ENCODE peak calls at places on chromosomes 12 and 14, in six cellular contexts. J is IMR-90, E is mesendoderm, O is H1, P is neuronal stem cell, Z is trophoblast cell. S is an unnamed sample. For H3K79me1, the result is how much of the 10 kb centered on the place peaks cover.

GRCh38 chr12:113130457-113131135 is 5.0 kb downstream of the RASAL1 start:
- DNase-seq in J (no peak), E (peak), O (peak), P (no peak), Z (no peak), S (no peak)

GRCh38 chr12:30461011-30461670 is 234.5 kb downstream of the IPO8 start:
- DNase-seq in J (no peak), E (no peak), O (no peak), P (no peak), Z (no peak), S (no peak)

GRCh38 chr14:83568141-83568540 is 1961.8 kb upstream of the FLRT2 start:
- DNase-seq in J (peak), E (no peak), O (no peak), P (no peak), Z (no peak), S (no peak)

GRCh38 chr14:67187210-67187609 is 2.0 kb upstream of the GARIN2 start:
- DNase-seq in J (peak), E (peak), O (no peak), P (no peak), Z (peak), S (peak)

GRCh38 chr12:131795688-131796410 is 32.3 kb upstream of the MMP17 start:
- DNase-seq in J (no peak), E (peak), O (peak), P (no peak), Z (peak), S (no peak)

GRCh38 chr12:104751594-104751993 is 206.5 kb downstream of the SLC41A2 start:
- DNase-seq in J (no peak), E (no peak), O (no peak), P (no peak), Z (no peak), S (no peak)

GRCh38 chr14:67680121-67680602 is 5.7 kb upstream of the VTI1B start:
- DNase-seq in J (peak), E (no peak), O (no peak), P (no peak), Z (peak), S (peak)

GRCh38 chr12:69898236-69898635 is 73.2 kb downstream of the MYRFL start:
- DNase-seq in J (peak), E (no peak), O (no peak), P (no peak), Z (peak), S (peak)

GRCh38 chr12:95328708-95329107 is 111.1 kb downstream of the VEZT start:
- DNase-seq in J (no peak), E (no peak), O (no peak), P (no peak), Z (no peak), S (no peak)

GRCh38 chr14:99522457-99522891 is 41.3 kb downstream of the CCNK start:
- DNase-seq in J (peak), E (peak), O (no peak), P (no peak), Z (no peak), S (peak)

GRCh38 chr12:28108599-28108998 is 81.7 kb upstream of the CCDC91 start:
- DNase-seq in J (no peak), E (no peak), O (no peak), P (no peak), Z (no peak), S (no peak)

GRCh38 chr12:105294886-105295479 is 35.5 kb upstream of the C12orf75 start:
- DNase-seq in J (no peak), E (no peak), O (no peak), P (no peak), Z (peak), S (no peak)

GRCh38 chr14:61927521-61927920 is 165.3 kb downstream of the SNAPC1 start:
- DNase-seq in J (peak), E (peak), O (no peak), P (no peak), Z (peak), S (peak)

GRCh38 chr12:3256103-3256551 is 178.9 kb downstream of the TSPAN9 start:
- DNase-seq in J (no peak), E (peak), O (no peak), P (no peak), Z (no peak), S (no peak)

GRCh38 chr12:15477761-15478160 is 155.5 kb downstream of the PTPRO start:
- DNase-seq in J (no peak), E (no peak), O (no peak), P (no peak), Z (no peak), S (no peak)

GRCh38 chr12:67721216-67721615 is 72.7 kb downstream of the DYRK2 start:
- DNase-seq in J (no peak), E (no peak), O (no peak), P (no peak), Z (no peak), S (peak)

GRCh38 chr14:24150993-24151392 is 3.7 kb downstream of the RNF31 start:
- DNase-seq in J (no peak), E (no peak), O (no peak), P (no peak), Z (no peak), S (no peak)

GRCh38 chr12:4962539-4963486 is 53.1 kb downstream of the KCNA1 start:
- DNase-seq in J (no peak), E (peak), O (no peak), P (no peak), Z (peak), S (no peak)

GRCh38 chr12:57893460-57894353 is 47.2 kb upstream of the CTDSP2 start:
- DNase-seq in J (peak), E (peak), O (no peak), P (no peak), Z (peak), S (peak)

GRCh38 chr12:20426191-20426590 is 57.9 kb downstream of the PDE3A start:
- DNase-seq in J (no peak), E (no peak), O (no peak), P (no peak), Z (no peak), S (no peak)

GRCh38 chr14:98292191-98292590 is 979.8 kb downstream of the BCL11B start:
- DNase-seq in J (no peak), E (no peak), O (no peak), P (no peak), Z (no peak), S (no peak)

GRCh38 chr14:97846156-97846555 is 1049.0 kb downstream of the VRK1 start:
- DNase-seq in J (no peak), E (no peak), O (no peak), P (no peak), Z (no peak), S (no peak)

GRCh38 chr12:40714636-40715035 is 22.4 kb downstream of the CNTN1 start:
- DNase-seq in J (no peak), E (no peak), O (no peak), P (no peak), Z (no peak), S (no peak)

GRCh38 chr14:24243336-24243836 is 963 bp upstream of the TINF2 start:
- DNase-seq in J (no peak), E (peak), O (no peak), P (peak), Z (peak), S (no peak)

GRCh38 chr14:24162083-24162482 is 1.0 kb downstream of the IRF9 start:
- DNase-seq in J (peak), E (no peak), O (no peak), P (no peak), Z (no peak), S (peak)

GRCh38 chr12:116922194-116922897 is 11.6 kb downstream of the FBXW8 start:
- DNase-seq in J (peak), E (no peak), O (no peak), P (no peak), Z (no peak), S (no peak)

GRCh38 chr12:4855121-4855924 is 54.4 kb upstream of the KCNA1 start:
- DNase-seq in J (peak), E (peak), O (peak), P (peak), Z (peak), S (peak)

GRCh38 chr14:92632546-92633273 is 115.7 kb downstream of the LGMN start:
- DNase-seq in J (no peak), E (no peak), O (no peak), P (no peak), Z (no peak), S (no peak)

DNA sequence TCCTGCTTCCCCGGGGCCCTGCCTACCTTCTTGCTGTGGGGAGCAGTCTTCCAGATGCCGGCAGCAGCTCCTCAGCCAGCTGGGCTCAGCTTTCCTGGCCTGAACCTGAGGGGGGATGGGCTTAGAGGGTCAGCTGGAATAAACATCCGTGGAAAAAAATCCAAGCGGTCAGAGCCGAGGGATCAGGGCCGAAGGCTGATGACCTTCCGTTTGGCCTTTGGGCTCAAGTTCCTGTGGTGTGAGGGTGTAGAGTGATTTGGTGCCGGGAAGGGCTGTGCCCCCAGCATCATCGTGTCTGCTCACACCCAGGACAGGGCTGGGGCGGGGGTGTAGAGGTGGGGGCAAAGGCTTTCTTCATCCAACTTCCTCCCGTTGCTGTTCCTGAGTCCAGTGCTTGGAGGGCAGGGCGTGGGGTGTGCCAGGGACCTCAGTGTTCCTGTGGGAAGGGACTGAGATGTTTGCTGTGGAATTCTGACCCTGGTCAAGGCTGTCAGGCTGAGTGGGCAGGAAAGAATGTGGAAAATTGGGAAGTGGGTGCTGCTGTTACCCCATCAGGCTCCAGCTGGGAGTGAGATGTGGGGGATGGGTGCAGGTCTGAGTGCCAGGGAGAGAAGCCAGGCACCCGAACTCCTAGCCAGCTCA is 2.6 kb downstream of the SMIM41 start:
- DNase-seq in J (peak), E (no peak), O (no peak), P (no peak), Z (no peak), S (peak)
- H3K4me3 ChIP-seq in J (no peak), E (no peak), O (no peak), P (no peak), Z (no peak), S (no peak)

DNA sequence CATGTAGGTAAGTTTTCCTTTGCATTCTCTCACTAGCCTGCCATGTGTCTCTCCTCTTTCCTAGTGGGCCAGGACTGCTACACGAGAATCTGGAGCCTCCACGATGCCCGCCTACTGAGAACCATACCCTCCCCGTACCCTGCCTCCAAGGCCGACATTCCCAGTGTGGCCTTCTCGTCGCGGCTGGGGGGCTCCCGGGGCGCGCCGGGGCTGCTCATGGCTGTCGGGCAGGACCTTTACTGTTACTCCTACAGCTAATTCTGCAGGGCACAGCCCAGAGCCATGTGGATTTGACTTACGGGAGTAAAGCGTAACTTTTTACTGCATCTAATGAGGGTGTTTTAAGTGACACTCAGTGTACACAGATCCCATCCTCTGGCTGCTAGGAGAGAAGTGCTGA is 32.3 kb downstream of the DCAF4 start:
- DNase-seq in J (no peak), E (no peak), O (no peak), P (no peak), Z (no peak), S (no peak)
- H3K79me1 ChIP-seq in J (under half), E (under half), O (under half), P (under half), Z (under half), S (under half)

GRCh38 chr12:111398530-111398929 is 7.2 kb upstream of the SH2B3 start:
- DNase-seq in J (no peak), E (no peak), O (no peak), P (no peak), Z (peak), S (peak)

GRCh38 chr12:111394480-111394879 is 11.2 kb upstream of the SH2B3 start:
- DNase-seq in J (no peak), E (no peak), O (no peak), P (no peak), Z (no peak), S (no peak)

GRCh38 chr12:111393700-111394275 is 11.9 kb upstream of the SH2B3 start:
- DNase-seq in J (peak), E (no peak), O (no peak), P (no peak), Z (peak), S (peak)

GRCh38 chr12:111395557-111396187 is 10.1 kb upstream of the SH2B3 start:
- DNase-seq in J (no peak), E (no peak), O (no peak), P (no peak), Z (no peak), S (no peak)

DNA sequence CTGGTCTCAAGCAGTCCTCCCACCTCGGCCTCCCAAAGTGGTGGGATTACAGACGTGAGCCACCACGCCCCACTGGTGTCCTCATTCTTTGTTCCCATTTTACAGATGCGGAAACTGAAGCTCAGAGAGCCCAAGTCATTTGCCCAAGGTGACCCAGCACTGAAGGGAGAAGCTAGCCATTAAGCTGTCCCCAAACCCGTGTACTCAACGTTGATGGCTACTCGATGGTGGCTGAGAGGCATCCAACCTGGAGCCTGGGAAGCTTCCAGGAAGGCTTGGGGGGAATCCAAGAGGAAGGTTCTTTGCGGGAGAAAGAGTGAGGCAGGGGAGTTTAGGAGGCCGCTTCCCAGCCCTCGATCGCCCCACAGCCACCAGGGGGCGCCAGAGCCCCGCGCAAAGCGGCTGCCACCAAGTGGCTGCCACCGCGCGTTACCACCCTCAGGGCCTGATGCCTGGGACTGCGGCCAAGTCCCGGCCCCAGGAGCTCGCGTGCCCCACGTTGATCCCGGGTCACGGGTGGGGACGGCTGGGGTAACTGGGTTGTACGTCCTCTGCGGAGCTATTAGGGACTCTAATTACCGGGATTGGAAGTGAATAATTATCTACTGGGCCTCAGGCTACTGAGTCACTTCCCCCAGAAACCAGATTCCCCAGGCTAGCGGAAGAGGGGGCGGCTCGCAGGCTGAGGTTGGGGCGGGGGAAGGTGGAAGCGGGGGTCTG is 8.8 kb upstream of the SH2B3 start:
- DNase-seq in J (peak), E (peak), O (peak), P (peak), Z (peak), S (peak)
- H3K4me3 ChIP-seq in J (peak), E (no peak), O (no peak), P (no peak), Z (no peak), S (peak)

GRCh38 chr14:95761436-95761835 is 47.5 kb upstream of the TCL1A start:
- DNase-seq in J (no peak), E (peak), O (no peak), P (no peak), Z (no peak), S (no peak)

GRCh38 chr14:95763875-95764274 is 50.0 kb upstream of the TCL1A start:
- DNase-seq in J (no peak), E (no peak), O (no peak), P (no peak), Z (no peak), S (no peak)

GRCh38 chr14:95769976-95770375 is 56.1 kb upstream of the TCL1A start:
- DNase-seq in J (no peak), E (no peak), O (no peak), P (no peak), Z (no peak), S (no peak)

GRCh38 chr14:95760596-95760995 is 46.7 kb upstream of the TCL1A start:
- DNase-seq in J (no peak), E (no peak), O (no peak), P (no peak), Z (peak), S (no peak)

DNA sequence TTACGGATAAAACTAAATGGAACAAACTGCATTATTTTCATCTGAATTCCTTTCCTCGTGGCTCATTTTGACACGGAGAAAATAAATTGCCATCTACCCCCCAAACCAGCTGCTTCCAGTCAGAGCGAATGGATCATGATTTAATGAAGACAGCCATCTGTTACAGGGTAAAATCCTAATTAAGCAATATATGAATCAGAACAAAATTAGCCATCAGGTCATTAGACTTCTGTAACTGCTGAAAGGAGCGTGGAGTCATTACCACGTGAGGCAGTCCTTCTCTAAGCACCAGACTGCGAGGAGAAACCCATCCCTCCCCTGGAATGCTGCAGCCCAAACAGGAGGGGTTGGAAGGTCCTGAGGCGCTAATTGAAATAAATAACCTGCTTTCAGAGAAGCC is 51.1 kb upstream of the TCL1A start:
- DNase-seq in J (no peak), E (no peak), O (no peak), P (no peak), Z (no peak), S (no peak)
- H3K79me1 ChIP-seq in J (under half), E (under half), O (under half), P (under half), Z (under half), S (under half)

GRCh38 chr12:49364989-49365388 is 2.3 kb upstream of the SPATS2 start:
- DNase-seq in J (peak), E (no peak), O (no peak), P (no peak), Z (peak), S (peak)

GRCh38 chr12:49368240-49368600 is 958 bp downstream of the SPATS2 start:
- DNase-seq in J (no peak), E (no peak), O (no peak), P (no peak), Z (no peak), S (no peak)

GRCh38 chr12:49367381-49368239 is at the start of gene SPATS2:
- DNase-seq in J (no peak), E (peak), O (peak), P (no peak), Z (no peak), S (peak)

GRCh38 chr12:49366652-49367380 is 446 bp upstream of the SPATS2 start:
- DNase-seq in J (peak), E (peak), O (peak), P (peak), Z (peak), S (peak)

GRCh38 chr12:49365542-49365941 is 1.7 kb upstream of the SPATS2 start:
- DNase-seq in J (peak), E (no peak), O (no peak), P (no peak), Z (peak), S (peak)
- H3K4me3 ChIP-seq in J (no peak), E (no peak), O (no peak), P (no peak), Z (no peak), S (no peak)

GRCh38 chr14:75196064-75196463 is 19.7 kb upstream of the TMED10 start:
- DNase-seq in J (no peak), E (no peak), O (no peak), P (no peak), Z (peak), S (no peak)

GRCh38 chr14:75200451-75200850 is 24.0 kb upstream of the TMED10 start:
- DNase-seq in J (no peak), E (peak), O (no peak), P (no peak), Z (peak), S (no peak)

GRCh38 chr14:75196468-75196867 is 20.1 kb upstream of the TMED10 start:
- DNase-seq in J (no peak), E (no peak), O (no peak), P (no peak), Z (no peak), S (no peak)

GRCh38 chr14:75197338-75197737 is 20.9 kb upstream of the TMED10 start:
- DNase-seq in J (no peak), E (no peak), O (no peak), P (no peak), Z (peak), S (no peak)

DNA sequence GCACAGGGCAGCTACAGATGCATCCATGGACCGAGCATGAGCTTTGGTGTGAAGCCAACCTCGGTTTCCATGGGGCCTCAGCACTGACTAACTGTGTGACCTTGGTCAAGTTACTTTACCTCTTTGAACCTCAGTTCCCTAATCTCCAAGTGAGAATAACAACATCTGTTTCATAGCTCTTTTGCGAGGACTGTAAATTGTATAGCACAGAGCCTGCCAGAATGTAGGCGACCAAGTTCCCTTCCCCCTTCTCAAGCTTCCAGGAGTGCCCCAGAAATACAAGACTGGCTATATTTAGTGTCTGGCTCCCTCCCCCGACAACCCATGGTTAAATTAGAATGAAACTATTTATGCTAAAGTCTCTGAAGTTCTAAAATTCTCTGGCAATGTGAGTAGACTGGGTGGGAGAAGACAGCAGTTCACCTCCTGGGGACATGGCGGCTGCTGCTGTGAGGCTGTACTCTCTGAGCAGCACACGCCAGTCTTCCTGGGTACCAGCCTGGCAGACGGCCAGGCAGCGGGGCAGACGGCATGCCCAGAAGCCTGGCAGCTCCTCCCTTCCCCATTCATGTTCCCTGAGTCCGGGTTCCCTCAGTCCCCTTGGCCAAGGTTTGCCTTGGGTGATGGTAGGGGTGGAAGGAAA is 22.0 kb upstream of the TMED10 start:
- DNase-seq in J (no peak), E (no peak), O (no peak), P (no peak), Z (no peak), S (no peak)
- H3K79me1 ChIP-seq in J (under half), E (under half), O (under half), P (under half), Z (under half), S (under half)

GRCh38 chr12:133202493-133203343 is 21.4 kb downstream of the ZNF268 start:
- DNase-seq in J (no peak), E (peak), O (no peak), P (no peak), Z (no peak), S (peak)
- H3K4me3 ChIP-seq in J (no peak), E (peak), O (no peak), P (no peak), Z (no peak), S (peak)

S was measured in mesenchymal stem cell.